ENCODE peak calls at places on chromosomes 7 and 10, in seven cellular contexts. One of them, this sample, is unnamed.

GRCh38 chr10:62582804-62583208 is 208.6 kb downstream of the ZNF365 start:
- DNase-seq in sigmoid colon: peak; percentile 91
- DNase-seq in K562: no peak
- DNase-seq in tibial nerve: peak; percentile 63
- DNase-seq in transverse colon: peak; percentile 42
- DNase-seq in A549: no peak
- DNase-seq in stomach: peak; percentile 30
- DNase-seq in this sample: peak; percentile 37

GRCh38 chr10:110739811-110740271 is 95.7 kb downstream of the RBM20 start:
- DNase-seq in transverse colon: no peak
- DNase-seq in tibial nerve: no peak
- DNase-seq in K562: no peak
- DNase-seq in sigmoid colon: no peak
- DNase-seq in stomach: no peak
- DNase-seq in A549: no peak
- DNase-seq in this sample: no peak

GRCh38 chr10:3754727-3755439 is 30.1 kb downstream of the KLF6 start:
- DNase-seq in A549: peak; percentile 84
- DNase-seq in tibial nerve: no peak
- DNase-seq in stomach: no peak
- DNase-seq in sigmoid colon: no peak
- DNase-seq in transverse colon: no peak
- DNase-seq in K562: peak; percentile 27
- DNase-seq in this sample: no peak

GRCh38 chr7:146948708-146949107 is 832.1 kb downstream of the CNTNAP2 start:
- DNase-seq in A549: no peak
- DNase-seq in K562: no peak
- DNase-seq in tibial nerve: no peak
- DNase-seq in sigmoid colon: no peak
- DNase-seq in transverse colon: no peak
- DNase-seq in stomach: no peak
- DNase-seq in this sample: no peak

GRCh38 chr10:127678091-127678490 is 58.9 kb upstream of the FOXI2 start:
- DNase-seq in A549: no peak
- DNase-seq in tibial nerve: no peak
- DNase-seq in sigmoid colon: no peak
- DNase-seq in K562: no peak
- DNase-seq in stomach: no peak
- DNase-seq in transverse colon: no peak
- DNase-seq in this sample: no peak

GRCh38 chr10:81216949-81217348 is 658.0 kb upstream of the NRG3 start:
- DNase-seq in K562: no peak
- DNase-seq in transverse colon: no peak
- DNase-seq in tibial nerve: no peak
- DNase-seq in sigmoid colon: no peak
- DNase-seq in stomach: no peak
- DNase-seq in A549: no peak
- DNase-seq in this sample: no peak

GRCh38 chr7:137443616-137444015 is 100.1 kb upstream of the PTN start:
- DNase-seq in A549: no peak
- DNase-seq in sigmoid colon: no peak
- DNase-seq in transverse colon: no peak
- DNase-seq in stomach: no peak
- DNase-seq in tibial nerve: no peak
- DNase-seq in K562: no peak
- DNase-seq in this sample: no peak

GRCh38 chr10:97778452-97779302 is 6.9 kb upstream of the SFRP5 start:
- DNase-seq in tibial nerve: no peak
- DNase-seq in sigmoid colon: no peak
- DNase-seq in A549: no peak
- DNase-seq in stomach: no peak
- DNase-seq in K562: no peak
- DNase-seq in transverse colon: no peak
- DNase-seq in this sample: no peak

GRCh38 chr7:42117201-42117600 is 119.8 kb downstream of the GLI3 start:
- DNase-seq in tibial nerve: no peak
- DNase-seq in stomach: no peak
- DNase-seq in transverse colon: no peak
- DNase-seq in sigmoid colon: no peak
- DNase-seq in K562: no peak
- DNase-seq in A549: no peak
- DNase-seq in this sample: no peak

GRCh38 chr7:110889363-110889762 is 201.6 kb upstream of the LRRN3 start:
- DNase-seq in K562: no peak
- DNase-seq in A549: no peak
- DNase-seq in tibial nerve: no peak
- DNase-seq in transverse colon: no peak
- DNase-seq in stomach: no peak
- DNase-seq in sigmoid colon: no peak
- DNase-seq in this sample: no peak

GRCh38 chr10:69787681-69788080 is 14.0 kb upstream of the COL13A1 start:
- DNase-seq in stomach: no peak
- DNase-seq in A549: no peak
- DNase-seq in tibial nerve: no peak
- DNase-seq in transverse colon: no peak
- DNase-seq in sigmoid colon: no peak
- DNase-seq in K562: no peak
- DNase-seq in this sample: no peak

GRCh38 chr10:77844713-77845454 is 81.7 kb downstream of the DLG5 start:
- DNase-seq in stomach: no peak
- DNase-seq in tibial nerve: no peak
- DNase-seq in K562: no peak
- DNase-seq in sigmoid colon: no peak
- DNase-seq in A549: peak; percentile 70
- DNase-seq in transverse colon: peak; percentile 66
- DNase-seq in this sample: no peak

GRCh38 chr7:32916006-32916405 is 24.4 kb upstream of the KBTBD2 start:
- DNase-seq in K562: no peak
- DNase-seq in A549: no peak
- DNase-seq in stomach: no peak
- DNase-seq in transverse colon: no peak
- DNase-seq in tibial nerve: no peak
- DNase-seq in sigmoid colon: no peak
- DNase-seq in this sample: no peak

GRCh38 chr7:25073451-25073850 is 51.6 kb downstream of the CYCS start:
- DNase-seq in sigmoid colon: no peak
- DNase-seq in K562: no peak
- DNase-seq in tibial nerve: no peak
- DNase-seq in transverse colon: no peak
- DNase-seq in stomach: no peak
- DNase-seq in A549: peak; percentile 48
- DNase-seq in this sample: peak; percentile 29

GRCh38 chr7:148856891-148857290 is 27.2 kb downstream of the EZH2 start:
- DNase-seq in tibial nerve: no peak
- DNase-seq in transverse colon: no peak
- DNase-seq in K562: no peak
- DNase-seq in stomach: no peak
- DNase-seq in sigmoid colon: no peak
- DNase-seq in A549: no peak
- DNase-seq in this sample: no peak

GRCh38 chr10:8078027-8078426 is 23.5 kb downstream of the GATA3 start:
- DNase-seq in sigmoid colon: no peak
- DNase-seq in tibial nerve: no peak
- DNase-seq in transverse colon: no peak
- DNase-seq in stomach: no peak
- DNase-seq in K562: no peak
- DNase-seq in A549: no peak
- DNase-seq in this sample: no peak

GRCh38 chr10:78777466-78778256 is 291.1 kb upstream of the ZMIZ1 start:
- DNase-seq in sigmoid colon: peak; percentile 94
- DNase-seq in K562: no peak
- DNase-seq in stomach: no peak
- DNase-seq in A549: no peak
- DNase-seq in tibial nerve: peak; percentile 33
- DNase-seq in transverse colon: peak; percentile 23
- DNase-seq in this sample: no peak

GRCh38 chr10:8095962-8096361 is 41.5 kb downstream of the GATA3 start:
- DNase-seq in sigmoid colon: no peak
- DNase-seq in stomach: no peak
- DNase-seq in A549: no peak
- DNase-seq in tibial nerve: no peak
- DNase-seq in K562: no peak
- DNase-seq in transverse colon: no peak
- DNase-seq in this sample: no peak

GRCh38 chr10:50557130-50557682 is 66.5 kb downstream of the SGMS1 start:
- DNase-seq in K562: no peak
- DNase-seq in sigmoid colon: no peak
- DNase-seq in tibial nerve: no peak
- DNase-seq in stomach: no peak
- DNase-seq in A549: no peak
- DNase-seq in transverse colon: no peak
- DNase-seq in this sample: no peak

GRCh38 chr10:50560370-50560769 is 63.4 kb downstream of the SGMS1 start:
- DNase-seq in stomach: no peak
- DNase-seq in sigmoid colon: no peak
- DNase-seq in transverse colon: no peak
- DNase-seq in A549: no peak
- DNase-seq in K562: no peak
- DNase-seq in tibial nerve: no peak
- DNase-seq in this sample: no peak

GRCh38 chr10:50561266-50561665 is 62.5 kb downstream of the SGMS1 start:
- DNase-seq in A549: no peak
- DNase-seq in sigmoid colon: no peak
- DNase-seq in K562: no peak
- DNase-seq in tibial nerve: peak; percentile 46
- DNase-seq in transverse colon: no peak
- DNase-seq in stomach: no peak
- DNase-seq in this sample: no peak

GRCh38 chr10:50556238-50557120 is 67.3 kb downstream of the SGMS1 start:
- DNase-seq in stomach: no peak
- DNase-seq in A549: no peak
- DNase-seq in transverse colon: no peak
- DNase-seq in K562: no peak
- DNase-seq in tibial nerve: no peak
- DNase-seq in sigmoid colon: no peak
- DNase-seq in this sample: no peak

DNA sequence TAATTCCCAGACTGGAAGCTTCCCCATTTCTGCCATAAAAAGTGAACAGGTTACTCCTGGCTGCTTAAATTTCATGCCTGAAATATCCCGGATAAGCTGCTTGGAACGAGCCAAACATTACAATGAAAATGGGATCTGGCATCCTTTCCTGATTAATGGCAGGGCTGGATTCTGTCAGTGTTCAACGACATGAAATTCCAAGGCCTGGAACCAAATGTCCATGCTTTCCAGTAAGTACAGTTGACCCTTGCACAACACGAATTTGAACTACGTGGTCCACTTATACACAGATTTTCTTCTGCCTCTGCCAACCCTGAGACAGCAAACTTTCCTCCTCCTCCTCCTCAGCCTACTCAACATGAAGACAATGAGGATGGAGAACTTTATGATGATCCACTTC is 65.4 kb downstream of the SGMS1 start:
- DNase-seq in K562: no peak
- DNase-seq in A549: no peak
- DNase-seq in sigmoid colon: no peak
- DNase-seq in transverse colon: no peak
- DNase-seq in tibial nerve: no peak
- DNase-seq in stomach: no peak
- DNase-seq in this sample: no peak
- TF ChIP-seq EP300 in K562: no peak
- TF ChIP-seq EP300 in A549: no peak
- TF ChIP-seq EP300 in sigmoid colon: no peak
- TF ChIP-seq EP300 in transverse colon: peak; percentile 70
- TF ChIP-seq EP300 in tibial nerve: peak; percentile 45
- TF ChIP-seq EP300 in stomach: peak; percentile 95
- TF ChIP-seq EP300 in this sample: no peak

DNA sequence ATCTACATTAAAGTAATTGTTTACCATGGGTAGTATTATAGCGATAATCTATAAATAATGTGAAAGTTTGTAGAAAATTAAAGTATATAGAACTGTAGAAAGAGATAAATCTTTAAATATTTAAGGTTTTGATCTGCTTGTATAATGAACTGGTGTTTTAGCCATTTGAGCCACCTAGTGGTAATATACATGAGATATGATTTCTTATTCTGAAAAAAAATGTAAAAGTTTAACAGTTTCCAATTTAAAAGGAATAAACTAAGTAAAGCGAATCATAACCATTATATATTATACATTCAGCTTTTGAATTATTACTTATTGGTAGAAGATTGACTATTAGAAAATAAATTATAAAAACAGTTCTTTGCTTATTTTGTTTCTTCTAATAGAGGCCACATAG is 91.2 kb downstream of the OTUD1 start:
- DNase-seq in tibial nerve: no peak
- DNase-seq in K562: no peak
- DNase-seq in transverse colon: no peak
- DNase-seq in sigmoid colon: no peak
- DNase-seq in A549: no peak
- DNase-seq in stomach: no peak
- DNase-seq in this sample: no peak
- H3K4me3 ChIP-seq in tibial nerve: no peak overlapping the region
- H3K4me3 ChIP-seq in K562: no peak overlapping the region
- H3K4me3 ChIP-seq in transverse colon: no peak overlapping the region
- H3K4me3 ChIP-seq in sigmoid colon: no peak overlapping the region
- H3K4me3 ChIP-seq in A549: no peak overlapping the region
- H3K4me3 ChIP-seq in stomach: no peak overlapping the region
- H3K4me3 ChIP-seq in this sample: no peak overlapping the region

GRCh38 chr7:142556745-142557144 is 192.5 kb upstream of the PRSS1 start:
- DNase-seq in stomach: peak; percentile 38
- DNase-seq in transverse colon: peak; percentile 18
- DNase-seq in tibial nerve: peak; percentile 40
- DNase-seq in K562: peak; percentile 44
- DNase-seq in sigmoid colon: no peak
- DNase-seq in A549: peak; percentile 87
- DNase-seq in this sample: no peak
- TF ChIP-seq EP300 in stomach: no peak
- TF ChIP-seq EP300 in transverse colon: no peak
- TF ChIP-seq EP300 in tibial nerve: peak; percentile 29
- TF ChIP-seq EP300 in K562: no peak
- TF ChIP-seq EP300 in sigmoid colon: no peak
- TF ChIP-seq EP300 in A549: peak; percentile 76
- TF ChIP-seq EP300 in this sample: no peak

DNA sequence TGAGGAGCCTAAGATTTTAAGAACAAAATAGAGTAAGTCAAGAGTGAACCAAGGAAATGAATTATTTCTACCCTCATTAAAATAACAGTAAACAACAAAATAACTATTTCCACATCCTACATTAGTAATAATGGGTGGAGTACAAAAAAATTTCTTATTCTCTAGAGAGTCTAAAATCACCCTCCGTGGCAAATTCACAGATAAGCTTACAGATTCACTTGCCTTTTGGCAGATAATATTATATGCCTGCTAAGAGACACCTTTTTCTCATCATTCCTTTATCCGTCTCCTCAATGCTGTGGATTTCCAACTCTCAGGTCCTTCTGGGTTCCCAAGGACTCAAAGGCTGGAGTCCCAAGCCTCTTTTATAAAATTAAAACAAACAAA is 2.2 kb upstream of the EPC1 start:
- DNase-seq in tibial nerve: no peak
- DNase-seq in K562: no peak
- DNase-seq in transverse colon: no peak
- DNase-seq in stomach: no peak
- DNase-seq in A549: no peak
- DNase-seq in sigmoid colon: no peak
- DNase-seq in this sample: no peak
- H3K4me3 ChIP-seq in tibial nerve: no peak overlapping the region
- H3K4me3 ChIP-seq in K562: no peak overlapping the region
- H3K4me3 ChIP-seq in transverse colon: no peak overlapping the region
- H3K4me3 ChIP-seq in stomach: no peak overlapping the region
- H3K4me3 ChIP-seq in A549: no peak overlapping the region
- H3K4me3 ChIP-seq in sigmoid colon: no peak overlapping the region
- H3K4me3 ChIP-seq in this sample: no peak overlapping the region